ENCODE peak calls at places on chromosomes 3 and 15, in nine cellular contexts. I is CD8-positive, alpha-beta T cell; B is pancreas; M is kidney; Q is sigmoid colon; T is HepG2; F is transverse colon; V is colonic mucosa; S is tibial nerve. P is an unnamed sample. For H3K36me3, the result is how much of the 10 kb centered on the place peaks cover.

GRCh38 chr15:83855956-83856355 is 202.0 kb downstream of the ADAMTSL3 start:
- DNase-seq in I (no peak), B (no peak), M (no peak), Q (no peak), T (no peak), F (no peak), V (no peak), S (no peak), P (no peak)

GRCh38 chr3:129530331-129530761 is 1.9 kb downstream of the RHO start:
- DNase-seq in I (no peak), B (no peak), M (no peak), Q (no peak), T (no peak), F (no peak), V (no peak), S (no peak), P (no peak)

GRCh38 chr15:96320703-96321421 is 9.6 kb upstream of the NR2F2 start:
- DNase-seq in I (no peak), B (no peak), M (no peak), Q (no peak), T (no peak), F (no peak), V (no peak), S (no peak), P (no peak)

GRCh38 chr3:4350789-4351163 is 47.6 kb downstream of the SETMAR start:
- DNase-seq in I (peak), B (peak), M (no peak), Q (no peak), T (peak), F (peak), V (peak), S (peak), P (peak)

GRCh38 chr15:52217186-52217585 is 26.0 kb upstream of the GNB5 start:
- DNase-seq in I (peak), B (peak), M (no peak), Q (no peak), T (no peak), F (peak), V (peak), S (no peak), P (no peak)

GRCh38 chr3:53084310-53085001 is 38.6 kb upstream of the SFMBT1 start:
- DNase-seq in I (no peak), B (peak), M (no peak), Q (no peak), T (peak), F (no peak), V (no peak), S (no peak), P (peak)

GRCh38 chr15:62569460-62570404 is 404.6 kb upstream of the C2CD4B start:
- DNase-seq in I (no peak), B (peak), M (peak), Q (no peak), T (peak), F (peak), V (peak), S (peak), P (peak)

GRCh38 chr3:22245817-22246583 is 495.0 kb upstream of the ZNF385D start:
- DNase-seq in I (no peak), B (no peak), M (no peak), Q (no peak), T (no peak), F (no peak), V (no peak), S (no peak), P (no peak)

GRCh38 chr15:78880242-78880533 is 7.5 kb downstream of the MORF4L1 start:
- DNase-seq in I (no peak), B (no peak), M (no peak), Q (no peak), T (no peak), F (no peak), V (no peak), S (no peak), P (no peak)

GRCh38 chr15:79635897-79636596 is 203.9 kb downstream of the MINAR1 start:
- DNase-seq in I (no peak), B (no peak), M (no peak), Q (no peak), T (no peak), F (no peak), V (no peak), S (no peak), P (no peak)

GRCh38 chr3:43994594-43995077 is 247.1 kb upstream of the TOPAZ1 start:
- DNase-seq in I (no peak), B (no peak), M (no peak), Q (no peak), T (no peak), F (no peak), V (no peak), S (no peak), P (no peak)

GRCh38 chr3:32778389-32778788 is 39.4 kb upstream of the TRIM71 start:
- DNase-seq in I (no peak), B (no peak), M (no peak), Q (peak), T (peak), F (no peak), V (no peak), S (no peak), P (no peak)

GRCh38 chr3:136955813-136956212 is 2.0 kb upstream of the IL20RB start:
- DNase-seq in I (no peak), B (no peak), M (no peak), Q (no peak), T (peak), F (peak), V (peak), S (no peak), P (peak)

GRCh38 chr15:90099868-90100854 is 2.1 kb downstream of the IDH2 start:
- DNase-seq in I (no peak), B (peak), M (no peak), Q (peak), T (peak), F (peak), V (peak), S (peak), P (no peak)

GRCh38 chr15:98926236-98926635 is 81.4 kb downstream of the PGPEP1L start:
- DNase-seq in I (no peak), B (no peak), M (no peak), Q (no peak), T (no peak), F (no peak), V (no peak), S (no peak), P (no peak)

GRCh38 chr3:189720746-189721426 is 89.7 kb downstream of the TP63 start:
- DNase-seq in I (no peak), B (no peak), M (no peak), Q (no peak), T (no peak), F (peak), V (no peak), S (no peak), P (peak)

GRCh38 chr3:100399341-100400071 is 1.4 kb downstream of the TOMM70 start:
- DNase-seq in I (no peak), B (no peak), M (no peak), Q (no peak), T (peak), F (no peak), V (no peak), S (no peak), P (peak)

GRCh38 chr3:191260431-191261303 is 61.6 kb downstream of the OSTN start:
- DNase-seq in I (no peak), B (no peak), M (no peak), Q (no peak), T (no peak), F (no peak), V (no peak), S (no peak), P (no peak)

GRCh38 chr15:85030301-85031049 is 48.8 kb downstream of the PDE8A start:
- DNase-seq in I (no peak), B (no peak), M (no peak), Q (no peak), T (no peak), F (no peak), V (no peak), S (no peak), P (no peak)

GRCh38 chr15:35519536-35520149 is 26.3 kb downstream of the DPH6 start:
- DNase-seq in I (no peak), B (no peak), M (no peak), Q (no peak), T (peak), F (no peak), V (no peak), S (no peak), P (peak)

GRCh38 chr3:81760215-81760614 is 1.2 kb downstream of the GBE1 start:
- DNase-seq in I (no peak), B (no peak), M (no peak), Q (no peak), T (no peak), F (no peak), V (no peak), S (no peak), P (no peak)

GRCh38 chr3:112425858-112426750 is 73.2 kb downstream of the BTLA start:
- DNase-seq in I (no peak), B (no peak), M (no peak), Q (no peak), T (no peak), F (no peak), V (no peak), S (no peak), P (no peak)

GRCh38 chr3:13009132-13009945 is 63.9 kb downstream of the IQSEC1 start:
- DNase-seq in I (peak), B (no peak), M (peak), Q (peak), T (no peak), F (peak), V (peak), S (peak), P (no peak)

GRCh38 chr3:69770976-69771634 is 31.8 kb downstream of the MITF start:
- DNase-seq in I (no peak), B (no peak), M (no peak), Q (no peak), T (no peak), F (no peak), V (no peak), S (no peak), P (no peak)

GRCh38 chr3:49171775-49172500 is 540 bp downstream of the KLHDC8B start:
- DNase-seq in I (no peak), B (no peak), M (peak), Q (no peak), T (no peak), F (no peak), V (no peak), S (no peak), P (no peak)

GRCh38 chr3:194688207-194688711 is 2.6 kb downstream of the FAM43A start:
- DNase-seq in I (peak), B (no peak), M (peak), Q (peak), T (peak), F (peak), V (peak), S (no peak), P (peak)

GRCh38 chr15:66825731-66826130 is 123.7 kb downstream of the SMAD6 start:
- DNase-seq in I (no peak), B (no peak), M (peak), Q (no peak), T (no peak), F (no peak), V (no peak), S (no peak), P (no peak)

GRCh38 chr3:58098531-58098930 is 90.3 kb downstream of the FLNB start:
- DNase-seq in I (no peak), B (no peak), M (no peak), Q (peak), T (no peak), F (no peak), V (no peak), S (no peak), P (no peak)

GRCh38 chr3:119329551-119329950 is 35.4 kb downstream of the ARHGAP31 start:
- DNase-seq in I (no peak), B (no peak), M (no peak), Q (peak), T (no peak), F (no peak), V (no peak), S (no peak), P (no peak)

GRCh38 chr3:134423153-134423552 is 48.9 kb upstream of the AMOTL2 start:
- DNase-seq in I (no peak), B (no peak), M (no peak), Q (no peak), T (no peak), F (no peak), V (no peak), S (no peak), P (no peak)

GRCh38 chr3:86743233-86743632 is 247.7 kb downstream of the VGLL3 start:
- DNase-seq in I (no peak), B (no peak), M (no peak), Q (no peak), T (no peak), F (no peak), V (no peak), S (no peak), P (no peak)

GRCh38 chr3:123861081-123861836 is 22.9 kb downstream of the MYLK start:
- DNase-seq in I (no peak), B (no peak), M (no peak), Q (no peak), T (no peak), F (no peak), V (no peak), S (no peak), P (no peak)

GRCh38 chr15:49809894-49810594 is 189.2 kb downstream of the DTWD1 start:
- DNase-seq in I (no peak), B (no peak), M (no peak), Q (no peak), T (no peak), F (no peak), V (no peak), S (no peak), P (no peak)

DNA sequence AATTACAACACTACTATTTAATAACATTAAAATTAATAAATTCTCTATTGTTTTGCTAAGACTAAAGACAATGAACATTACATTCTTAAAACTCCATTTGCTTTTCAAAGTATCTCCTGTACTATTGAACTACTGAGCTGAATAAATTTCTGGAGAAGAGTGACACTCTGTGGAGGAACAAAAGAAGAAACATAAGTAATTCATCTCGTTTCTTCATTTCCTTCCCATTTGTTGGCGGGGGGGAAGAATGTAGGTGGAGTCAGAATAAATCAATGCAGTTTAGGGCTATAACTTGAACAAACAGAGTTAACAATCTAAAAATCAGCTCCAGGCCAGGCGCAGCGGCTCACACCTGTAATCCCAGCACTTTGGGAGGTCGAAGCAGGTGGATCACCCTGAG is 32.7 kb downstream of the EFHB start:
- DNase-seq in I (no peak), B (no peak), M (no peak), Q (no peak), T (no peak), F (no peak), V (no peak), S (no peak), P (no peak)
- TF ChIP-seq CTCF in I (no peak), B (no peak), M (peak), Q (no peak), T (no peak), F (no peak), V (no peak), S (no peak), P (no peak)

GRCh38 chr3:184354121-184354728 is 7.2 kb downstream of the CLCN2 start:
- DNase-seq in I (peak), B (no peak), M (peak), Q (no peak), T (peak), F (peak), V (peak), S (peak), P (peak)

GRCh38 chr3:184353546-184353941 is 7.9 kb downstream of the CLCN2 start:
- DNase-seq in I (no peak), B (no peak), M (peak), Q (no peak), T (no peak), F (no peak), V (no peak), S (no peak), P (no peak)

GRCh38 chr3:184354740-184355139 is 6.7 kb downstream of the CLCN2 start:
- DNase-seq in I (no peak), B (no peak), M (peak), Q (no peak), T (no peak), F (no peak), V (no peak), S (no peak), P (peak)

GRCh38 chr3:184357248-184358139 is 3.9 kb downstream of the CLCN2 start:
- DNase-seq in I (no peak), B (no peak), M (peak), Q (no peak), T (no peak), F (no peak), V (no peak), S (no peak), P (no peak)

DNA sequence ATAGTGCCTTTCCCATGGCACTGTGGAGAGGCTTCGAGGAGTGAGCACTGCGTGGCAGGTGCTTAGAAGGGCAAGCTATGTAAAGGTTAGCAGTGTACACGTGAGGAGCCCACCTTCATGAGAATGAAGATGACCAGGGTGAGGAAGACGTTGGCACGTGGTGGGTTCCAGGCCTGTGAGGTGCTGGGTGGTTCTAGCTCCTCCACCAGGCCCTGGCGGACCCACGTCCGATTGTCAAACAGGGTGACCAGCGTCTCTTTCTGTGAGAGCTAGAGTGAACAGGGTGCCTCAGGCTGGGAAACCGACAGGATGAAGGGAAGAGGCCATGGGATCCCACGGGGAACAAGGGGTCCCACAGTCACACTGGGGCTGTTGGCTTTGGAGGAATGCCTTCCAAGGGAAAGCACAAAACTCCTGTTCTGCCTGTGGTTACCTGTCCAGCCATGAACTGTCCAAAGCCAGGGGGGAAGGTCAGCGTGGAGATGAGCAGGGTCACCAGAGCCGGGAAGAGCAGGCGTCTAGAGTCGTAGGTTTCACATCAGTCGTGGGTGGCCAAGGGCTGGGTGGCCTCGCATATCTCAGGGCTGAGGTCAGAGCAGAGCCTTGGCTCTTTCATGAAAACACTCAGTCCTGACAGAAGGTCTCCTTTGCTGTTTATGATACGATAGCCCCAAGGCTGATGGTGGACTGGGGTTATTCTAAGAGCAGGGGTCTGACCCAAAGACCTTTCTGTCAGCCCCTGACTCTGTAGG is 6.0 kb downstream of the CLCN2 start:
- DNase-seq in I (no peak), B (no peak), M (peak), Q (no peak), T (no peak), F (no peak), V (no peak), S (no peak), P (peak)
- H3K36me3 ChIP-seq in I (under half), B (under half), M (under half), Q (under half), T (under half), F (under half), V (under half), S (under half), P (under half)

GRCh38 chr3:155991847-155992246 is 121.4 kb downstream of the GMPS start:
- DNase-seq in I (no peak), B (no peak), M (no peak), Q (no peak), T (no peak), F (no peak), V (no peak), S (no peak), P (no peak)
- TF ChIP-seq CTCF in I (no peak), B (no peak), M (no peak), Q (no peak), T (no peak), F (no peak), V (no peak), S (no peak), P (no peak)

DNA sequence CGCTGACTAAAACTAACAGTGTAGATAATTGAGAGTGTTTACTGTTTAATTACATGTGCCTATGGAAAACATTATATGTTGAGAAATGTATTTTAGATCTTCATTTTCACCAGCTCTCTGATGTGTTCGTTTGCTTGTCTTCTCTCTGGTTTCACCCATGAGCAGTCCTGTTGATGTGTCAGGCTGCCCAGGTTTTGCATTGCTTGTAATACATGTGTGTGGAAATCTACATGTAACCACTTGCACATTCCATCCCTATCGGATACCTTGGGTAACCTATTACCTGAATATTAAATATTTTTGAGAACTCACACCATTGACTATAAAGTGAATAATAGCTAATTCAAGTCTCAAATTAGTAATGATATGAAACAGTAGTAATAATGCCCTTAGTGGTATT is 13.1 kb downstream of the PPP4R2 start:
- DNase-seq in I (no peak), B (no peak), M (no peak), Q (no peak), T (no peak), F (no peak), V (no peak), S (no peak), P (no peak)
- H3K36me3 ChIP-seq in I (under half), B (under half), M (under half), Q (under half), T (under half), F (under half), V (under half), S (under half), P (under half)

DNA sequence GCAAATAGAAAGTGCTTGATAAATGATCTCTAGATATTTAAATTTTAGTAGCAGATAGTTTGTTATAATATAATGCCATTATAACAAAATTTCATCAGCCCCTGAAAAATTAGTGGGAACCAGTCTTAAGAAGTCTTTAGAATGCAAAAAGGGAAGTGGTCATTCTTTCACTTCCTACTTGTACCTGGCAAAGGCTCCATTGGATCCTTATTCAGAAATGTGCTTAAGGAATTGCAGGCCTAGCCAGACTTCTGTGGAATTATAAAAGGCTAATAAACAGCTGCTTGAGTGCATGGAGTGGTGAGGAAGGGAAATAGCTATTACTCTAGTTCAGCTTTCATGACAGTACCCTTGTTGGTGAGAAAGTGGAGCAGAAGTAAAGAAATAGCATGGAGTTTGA is 24.2 kb downstream of the PPM1L start:
- DNase-seq in I (no peak), B (no peak), M (no peak), Q (no peak), T (no peak), F (no peak), V (no peak), S (no peak), P (no peak)
- TF ChIP-seq CTCF in I (no peak), B (no peak), M (no peak), Q (no peak), T (no peak), F (no peak), V (no peak), S (no peak), P (no peak)

GRCh38 chr3:149968216-149968615 is 2.5 kb downstream of the PFN2 start:
- DNase-seq in I (no peak), B (no peak), M (no peak), Q (no peak), T (no peak), F (no peak), V (no peak), S (no peak), P (no peak)
- H3K36me3 ChIP-seq in I (under half), B (under half), M (under half), Q (under half), T (under half), F (under half), V (under half), S (under half), P (under half)